ENCODE peak calls at places on chromosomes 12 and 14, in five cellular contexts. B is WTC11, Y is A549, N is H1, S is K562. C is an unnamed sample.

GRCh38 chr12:76952995-76953394 is 74.2 kb upstream of the CSRP2 start:
- DNase-seq in B (no peak), Y (no peak), N (no peak), S (no peak), C (no peak)

GRCh38 chr12:30088259-30088995 is 304.7 kb upstream of the TMTC1 start:
- DNase-seq in B (no peak), Y (no peak), N (no peak), S (no peak), C (no peak)

GRCh38 chr12:93684716-93685115 is 7.5 kb downstream of the CRADD start:
- DNase-seq in B (no peak), Y (no peak), N (no peak), S (no peak), C (no peak)

GRCh38 chr14:32764131-32764530 is 174.5 kb upstream of the NPAS3 start:
- DNase-seq in B (no peak), Y (no peak), N (no peak), S (no peak), C (no peak)

GRCh38 chr14:73784988-73785313 is 66.7 kb upstream of the PTGR2 start:
- DNase-seq in B (no peak), Y (no peak), N (no peak), S (no peak), C (no peak)

GRCh38 chr12:70719672-70720420 is 82.6 kb upstream of the PTPRB start:
- DNase-seq in B (peak), Y (no peak), N (peak), S (peak), C (peak)

GRCh38 chr12:107497231-107497630 is 188.4 kb upstream of the PWP1 start:
- DNase-seq in B (no peak), Y (no peak), N (no peak), S (no peak), C (no peak)

GRCh38 chr12:109762673-109763191 is 49.1 kb downstream of the FAM222A start:
- DNase-seq in B (no peak), Y (no peak), N (peak), S (no peak), C (no peak)

GRCh38 chr14:84468153-84468552 is 1061.8 kb upstream of the FLRT2 start:
- DNase-seq in B (no peak), Y (no peak), N (no peak), S (no peak), C (no peak)

GRCh38 chr12:124392991-124393790 is 98.3 kb downstream of the RFLNA start:
- DNase-seq in B (no peak), Y (no peak), N (no peak), S (no peak), C (no peak)

GRCh38 chr12:44158746-44159145 is 322.9 kb downstream of the TMEM117 start:
- DNase-seq in B (no peak), Y (no peak), N (no peak), S (no peak), C (no peak)

GRCh38 chr12:80269953-80270552 is 170.7 kb downstream of the OTOGL start:
- DNase-seq in B (no peak), Y (peak), N (no peak), S (peak), C (peak)

GRCh38 chr12:53695148-53696138 is 19.6 kb upstream of the ATP5MC2 start:
- DNase-seq in B (peak), Y (peak), N (peak), S (peak), C (no peak)

DNA sequence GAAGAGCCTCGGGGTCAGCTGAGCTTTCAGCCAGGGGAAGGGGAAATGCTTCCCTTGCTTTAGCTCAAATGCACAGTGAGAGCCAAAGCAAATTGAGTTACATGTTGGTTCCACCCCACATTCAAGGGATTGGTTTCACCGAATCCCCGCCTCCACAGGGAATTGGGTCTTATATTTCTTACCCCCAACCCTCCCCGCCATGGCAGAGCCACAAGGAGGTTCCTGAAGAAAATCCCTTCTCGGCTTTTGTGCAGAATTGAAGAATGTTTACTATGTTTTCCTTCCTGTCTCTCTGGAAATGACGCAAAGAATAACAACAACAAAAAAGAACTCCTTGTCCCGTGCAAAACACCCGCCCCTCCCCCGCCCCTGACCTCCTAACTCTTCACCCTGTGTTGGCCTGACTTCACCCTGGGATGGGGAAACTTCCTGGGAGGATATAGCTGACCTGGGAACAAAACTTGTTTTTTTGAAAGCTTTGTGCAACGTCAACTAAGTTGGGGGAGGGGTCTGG is 21.9 kb upstream of the CIPC start:
- DNase-seq in B (no peak), Y (no peak), N (no peak), S (no peak), C (peak)
- TF ChIP-seq USF2 in B (no peak), Y (no peak), N (no peak), S (no peak), C (no peak)

GRCh38 chr12:51028811-51029146 is 2.6 kb upstream of the SLC11A2 start:
- DNase-seq in B (no peak), Y (no peak), N (no peak), S (no peak), C (no peak)
- TF ChIP-seq USF2 in B (no peak), Y (no peak), N (no peak), S (no peak), C (no peak)

GRCh38 chr14:99732436-99733220 is 48.5 kb downstream of the CYP46A1 start:
- DNase-seq in B (peak), Y (no peak), N (no peak), S (no peak), C (no peak)
- TF ChIP-seq USF2 in B (no peak), Y (no peak), N (no peak), S (no peak), C (no peak)

DNA sequence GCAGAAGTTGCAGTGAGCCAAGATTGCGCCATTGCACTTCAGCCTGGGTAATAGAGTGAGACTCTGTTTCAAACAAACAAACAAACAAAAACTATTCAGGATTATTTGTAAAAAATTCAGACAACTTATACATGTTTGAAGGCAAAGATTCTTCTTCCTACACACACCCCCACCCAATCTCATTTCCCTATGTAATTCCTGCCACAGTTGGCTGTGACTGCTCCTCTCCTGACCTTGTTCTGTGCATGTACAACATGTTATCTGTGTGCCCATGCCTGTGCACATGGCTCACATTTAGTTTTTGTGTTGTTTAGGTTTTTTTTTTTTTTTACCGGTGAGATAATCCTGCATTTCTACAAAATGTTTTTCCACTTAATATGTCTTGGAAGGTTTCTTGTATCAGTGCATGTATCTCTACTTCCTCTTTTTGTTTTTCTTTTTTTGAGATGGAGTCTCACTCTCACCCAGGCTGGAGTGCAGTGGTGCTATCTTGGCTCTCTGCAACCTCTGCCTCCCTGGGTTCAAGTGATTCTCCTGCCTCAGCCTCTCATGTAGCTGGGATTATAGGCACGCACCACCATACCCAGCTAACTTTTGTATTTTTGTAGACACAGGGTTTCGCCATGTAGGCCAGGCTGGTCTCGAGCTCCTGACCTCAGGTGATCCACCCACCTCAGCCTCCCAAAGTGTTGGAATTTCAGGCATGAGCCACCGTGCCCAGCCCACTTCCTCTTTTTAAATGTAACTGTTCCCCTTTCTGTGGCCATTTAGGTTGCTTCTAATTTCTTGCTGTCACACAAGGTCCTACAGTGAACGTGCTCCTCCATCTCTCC is 8.7 kb downstream of the CFAP251 start:
- DNase-seq in B (no peak), Y (no peak), N (no peak), S (no peak), C (no peak)
- TF ChIP-seq USF2 in B (no peak), Y (no peak), N (no peak), S (no peak), C (no peak)

DNA sequence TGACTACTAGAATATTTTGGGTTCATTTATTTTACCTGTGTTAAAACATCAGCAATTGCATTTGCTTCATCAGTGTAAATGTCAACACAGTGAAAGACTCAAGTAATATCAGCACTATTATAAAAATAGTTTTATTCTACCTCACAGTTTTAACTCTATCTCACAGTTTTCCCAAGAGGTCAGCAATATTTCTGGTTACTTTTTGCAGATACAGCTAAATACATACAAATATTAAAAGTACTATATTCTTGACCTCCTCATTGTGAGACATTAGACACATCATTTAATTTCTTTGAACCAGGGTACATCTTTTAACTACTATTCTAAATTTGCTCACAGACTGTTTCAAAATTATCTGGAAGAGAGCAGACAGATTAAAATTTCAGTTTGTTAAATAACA is 321.7 kb upstream of the OR4E1 start:
- DNase-seq in B (no peak), Y (no peak), N (no peak), S (no peak), C (no peak)
- TF ChIP-seq USF2 in B (no peak), Y (no peak), N (no peak), S (no peak), C (no peak)

GRCh38 chr12:103505371-103506236 is 9.8 kb upstream of the C12orf42 start:
- DNase-seq in B (no peak), Y (no peak), N (no peak), S (no peak), C (no peak)
- TF ChIP-seq USF2 in B (no peak), Y (peak), N (no peak), S (peak), C (no peak)

GRCh38 chr12:89453121-89453520 is 71.5 kb downstream of the GALNT4 start:
- DNase-seq in B (no peak), Y (no peak), N (no peak), S (no peak), C (no peak)

GRCh38 chr12:89454080-89454848 is 70.3 kb downstream of the GALNT4 start:
- DNase-seq in B (no peak), Y (no peak), N (no peak), S (no peak), C (no peak)

GRCh38 chr12:89451876-89452275 is 72.7 kb downstream of the GALNT4 start:
- DNase-seq in B (peak), Y (no peak), N (peak), S (no peak), C (no peak)

GRCh38 chr12:89450922-89451321 is 73.7 kb downstream of the GALNT4 start:
- DNase-seq in B (no peak), Y (no peak), N (no peak), S (no peak), C (peak)

GRCh38 chr12:89453579-89453978 is 71.0 kb downstream of the GALNT4 start:
- DNase-seq in B (no peak), Y (no peak), N (no peak), S (no peak), C (peak)
- TF ChIP-seq USF2 in B (no peak), Y (no peak), N (no peak), S (no peak), C (no peak)

C was measured in HepG2.